ENCODE peak calls at places on chromosomes 5 and 9, in five cellular contexts. T is WERI-Rb-1, N is IMR-90, Q is fibroblast of villous mesenchyme, Y is cardiac muscle cell. Z is an unnamed sample.

GRCh38 chr5:179406031-179406681 is 60.9 kb upstream of the ADAMTS2 start:
- DNase-seq in Y (peak), Q (peak), N (peak), T (no peak), Z (no peak)

GRCh38 chr9:23824241-23825142 is 1.5 kb downstream of the ELAVL2 start:
- DNase-seq in Q (no peak), Y (peak), T (no peak), N (no peak), Z (peak)

GRCh38 chr5:139561655-139562451 is 714 bp downstream of the UBE2D2 start:
- DNase-seq in Y (peak), T (peak), Q (peak), N (peak), Z (peak)

GRCh38 chr5:34703767-34704324 is 47.7 kb downstream of the RAI14 start:
- DNase-seq in T (peak), Y (no peak), N (no peak), Q (no peak), Z (no peak)

GRCh38 chr9:137062384-137062783 is 8.0 kb downstream of the SAPCD2 start:
- DNase-seq in Y (no peak), T (no peak), N (no peak), Q (no peak), Z (no peak)

GRCh38 chr5:72137826-72138409 is 30.6 kb downstream of the MAP1B start:
- DNase-seq in N (no peak), T (no peak), Y (no peak), Q (peak), Z (no peak)

GRCh38 chr5:98328015-98328414 is 445.4 kb upstream of the RGMB start:
- DNase-seq in Q (no peak), N (no peak), T (no peak), Y (no peak), Z (no peak)

GRCh38 chr5:116370149-116370548 is 204.5 kb downstream of the SEMA6A start:
- DNase-seq in N (no peak), T (no peak), Y (no peak), Q (no peak), Z (no peak)

GRCh38 chr5:100800552-100800951 is 102.5 kb downstream of the ST8SIA4 start:
- DNase-seq in Q (no peak), T (no peak), N (no peak), Y (no peak), Z (no peak)

GRCh38 chr5:169716287-169716686 is 79.2 kb downstream of the DOCK2 start:
- DNase-seq in T (no peak), N (peak), Y (no peak), Q (peak), Z (no peak)

GRCh38 chr5:170082701-170083100 is 23.0 kb upstream of the FOXI1 start:
- DNase-seq in N (no peak), Y (no peak), T (no peak), Q (no peak), Z (no peak)

GRCh38 chr5:136979131-136979530 is 520.0 kb downstream of the SPOCK1 start:
- DNase-seq in Q (no peak), T (no peak), N (peak), Y (no peak), Z (no peak)

GRCh38 chr5:173567548-173567947 is 48.9 kb downstream of the BOD1 start:
- DNase-seq in Q (peak), N (peak), Y (no peak), T (no peak), Z (no peak)

GRCh38 chr5:16411741-16412455 is 53.7 kb downstream of the ZNF622 start:
- DNase-seq in T (no peak), Q (no peak), N (peak), Y (no peak), Z (no peak)

GRCh38 chr5:177493795-177494355 is 3.5 kb downstream of the PDLIM7 start:
- DNase-seq in T (no peak), Q (no peak), Y (no peak), N (no peak), Z (no peak)
- TF ChIP-seq CTCF in T (no peak), Q (no peak), Y (no peak), N (no peak), Z (no peak)

DNA sequence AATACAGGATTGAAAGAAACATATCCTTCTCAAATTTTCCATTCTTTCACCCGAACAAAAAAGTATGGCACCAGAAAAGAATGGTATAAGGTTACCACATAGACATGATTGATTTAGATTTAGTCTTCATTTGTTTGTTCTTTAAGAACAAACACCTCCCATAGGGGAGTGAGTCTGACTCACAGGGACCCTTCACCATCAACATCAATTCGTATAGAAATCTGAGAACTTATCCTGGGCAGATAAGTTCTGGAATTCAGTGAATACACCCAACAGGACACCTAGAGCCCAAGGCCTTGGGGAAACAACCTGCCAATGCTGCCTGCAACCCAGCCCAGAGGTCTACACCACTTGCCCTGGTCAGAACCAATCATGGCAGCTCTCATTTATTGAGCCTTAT is 46.2 kb downstream of the LHFPL2 start:
- DNase-seq in Q (no peak), T (no peak), Y (no peak), N (no peak), Z (no peak)
- TF ChIP-seq CTCF in Q (no peak), T (no peak), Y (no peak), N (no peak), Z (no peak)

DNA sequence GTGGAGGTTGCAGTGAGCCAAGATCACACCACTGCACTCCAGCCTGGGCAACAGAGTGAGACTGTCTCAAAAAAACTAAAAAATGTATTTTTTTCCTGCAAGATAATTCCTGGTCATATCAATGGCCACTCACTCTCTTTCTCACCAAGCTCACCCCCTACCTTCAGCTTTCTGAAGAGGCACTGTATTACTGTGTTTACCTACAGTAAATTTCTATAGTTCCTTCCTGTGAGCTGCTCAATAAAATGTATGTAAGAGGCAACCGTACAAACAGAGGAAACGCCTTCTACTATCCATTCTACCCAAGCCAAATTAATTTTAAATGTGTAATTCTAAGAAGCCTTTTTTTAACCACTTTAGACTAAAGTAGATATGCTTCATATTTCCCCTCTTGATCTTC is 929.3 kb upstream of the DMAC1 start:
- DNase-seq in Q (no peak), N (no peak), Y (no peak), T (no peak), Z (no peak)
- TF ChIP-seq CTCF in Q (no peak), N (no peak), Y (no peak), T (no peak), Z (no peak)

GRCh38 chr5:123452401-123452800 is 29.2 kb upstream of the CEP120 start:
- DNase-seq in Q (no peak), T (no peak), Y (no peak), N (no peak), Z (no peak)

GRCh38 chr5:123455095-123455494 is 31.9 kb upstream of the CEP120 start:
- DNase-seq in T (peak), Q (no peak), Y (peak), N (no peak), Z (no peak)

GRCh38 chr5:123456242-123456641 is 33.0 kb upstream of the CEP120 start:
- DNase-seq in N (no peak), T (no peak), Q (no peak), Y (no peak), Z (no peak)

GRCh38 chr5:123454236-123454911 is 31.2 kb upstream of the CEP120 start:
- DNase-seq in Y (no peak), T (peak), N (peak), Q (peak), Z (no peak)

GRCh38 chr5:123455640-123456039 is 32.4 kb upstream of the CEP120 start:
- DNase-seq in N (no peak), T (no peak), Y (no peak), Q (no peak), Z (no peak)
- TF ChIP-seq CTCF in N (no peak), T (no peak), Y (no peak), Q (no peak), Z (no peak)

GRCh38 chr9:121754655-121755436 is 103.4 kb downstream of the DAB2IP start:
- DNase-seq in Y (no peak), Q (no peak), T (no peak), N (no peak), Z (no peak)
- TF ChIP-seq CTCF in Y (no peak), Q (no peak), T (no peak), N (no peak), Z (no peak)

GRCh38 chr9:92706218-92706940 is 36.4 kb upstream of the IPPK start:
- DNase-seq in Q (peak), Y (peak), T (peak), N (no peak), Z (no peak)
- TF ChIP-seq CTCF in Q (peak), Y (peak), T (peak), N (peak), Z (no peak)

DNA sequence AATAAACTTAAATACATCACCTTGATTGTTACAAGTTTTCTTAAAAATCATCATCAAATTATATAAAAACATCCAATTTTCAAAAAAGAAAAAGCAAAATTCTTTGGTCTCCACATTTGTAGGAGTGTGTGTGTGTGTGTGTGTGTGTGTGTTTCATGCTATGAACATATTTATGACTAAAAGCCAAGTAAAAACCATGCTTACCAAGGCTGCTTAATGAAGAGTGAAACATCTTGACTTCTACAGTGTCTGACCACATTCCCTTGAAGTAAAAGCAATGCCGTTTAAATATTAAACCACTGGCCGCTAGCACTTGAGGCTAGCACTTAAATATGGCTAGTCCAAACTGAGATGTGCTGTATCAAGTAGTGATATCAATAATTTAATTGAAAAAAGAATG is 549.1 kb upstream of the CCNG1 start:
- DNase-seq in Y (no peak), T (no peak), N (no peak), Q (no peak), Z (no peak)
- TF ChIP-seq CTCF in Y (no peak), T (no peak), N (no peak), Q (no peak), Z (no peak)